ENCODE peak calls at places on chromosomes 11 and 22, in eight cellular contexts. X is AG09309, V is suprapubic skin, T is AG04450, Y is testis, A is NB4, U is transverse colon, J is fibroblast of mammary gland. O is an unnamed sample.

GRCh38 chr11:31804439-31805036 is 6.6 kb downstream of the PAX6 start:
- DNase-seq in X (no peak), V (no peak), T (no peak), Y (no peak), A (peak), U (no peak), J (no peak), O (peak)

GRCh38 chr11:125925247-125925740 is 20.6 kb upstream of the VSIG10L2 start:
- DNase-seq in X (no peak), V (no peak), T (no peak), Y (no peak), A (no peak), U (peak), J (no peak), O (no peak)

GRCh38 chr11:96337541-96338530 is 5.2 kb downstream of the MAML2 start:
- DNase-seq in X (no peak), V (no peak), T (no peak), Y (no peak), A (peak), U (no peak), J (peak), O (no peak)

GRCh38 chr11:57668467-57668890 is 565 bp downstream of the ZDHHC5 start:
- DNase-seq in X (no peak), V (no peak), T (no peak), Y (no peak), A (peak), U (peak), J (no peak), O (peak)

GRCh38 chr11:119166368-119167076 is 2.0 kb upstream of the NLRX1 start:
- DNase-seq in X (no peak), V (no peak), T (no peak), Y (no peak), A (peak), U (no peak), J (peak), O (peak)

GRCh38 chr11:69044111-69045013 is 4.4 kb upstream of the TPCN2 start:
- DNase-seq in X (peak), V (peak), T (peak), Y (peak), A (no peak), U (peak), J (peak), O (peak)

GRCh38 chr11:113106507-113106906 is 145.3 kb downstream of the NCAM1 start:
- DNase-seq in X (no peak), V (no peak), T (no peak), Y (no peak), A (no peak), U (no peak), J (no peak), O (no peak)

GRCh38 chr22:48578138-48579034 is 1249.3 kb downstream of the BRD1 start:
- DNase-seq in X (no peak), V (no peak), T (no peak), Y (no peak), A (no peak), U (no peak), J (no peak), O (no peak)

GRCh38 chr11:33347490-33348125 is 90.4 kb downstream of the HIPK3 start:
- DNase-seq in X (no peak), V (no peak), T (no peak), Y (no peak), A (no peak), U (no peak), J (no peak), O (no peak)

DNA sequence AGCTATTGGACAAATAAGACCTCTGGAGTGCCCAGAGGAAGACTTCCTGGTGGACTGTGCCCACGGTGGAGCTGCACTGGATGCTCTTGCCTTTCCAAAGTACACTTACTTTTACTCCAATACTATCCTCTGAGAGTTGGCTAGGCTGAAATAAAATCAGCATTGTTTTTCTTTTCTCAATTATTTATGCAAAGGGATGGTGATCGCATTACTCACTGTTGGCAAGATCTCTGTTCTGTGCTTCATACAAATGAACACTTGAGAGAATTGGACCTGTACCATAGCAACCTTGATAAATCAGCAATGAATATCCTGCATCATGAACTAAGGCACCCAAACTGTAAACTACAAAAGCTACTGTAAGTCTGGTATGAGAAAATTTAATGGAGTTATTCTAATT is 26.2 kb downstream of the NLRP14 start:
- DNase-seq in X (peak), V (no peak), T (peak), Y (no peak), A (no peak), U (no peak), J (peak), O (no peak)
- H3K4me3 ChIP-seq in X (no peak), V (no peak), T (no peak), Y (no peak), A (no peak), U (no peak), J (no peak), O (no peak)

DNA sequence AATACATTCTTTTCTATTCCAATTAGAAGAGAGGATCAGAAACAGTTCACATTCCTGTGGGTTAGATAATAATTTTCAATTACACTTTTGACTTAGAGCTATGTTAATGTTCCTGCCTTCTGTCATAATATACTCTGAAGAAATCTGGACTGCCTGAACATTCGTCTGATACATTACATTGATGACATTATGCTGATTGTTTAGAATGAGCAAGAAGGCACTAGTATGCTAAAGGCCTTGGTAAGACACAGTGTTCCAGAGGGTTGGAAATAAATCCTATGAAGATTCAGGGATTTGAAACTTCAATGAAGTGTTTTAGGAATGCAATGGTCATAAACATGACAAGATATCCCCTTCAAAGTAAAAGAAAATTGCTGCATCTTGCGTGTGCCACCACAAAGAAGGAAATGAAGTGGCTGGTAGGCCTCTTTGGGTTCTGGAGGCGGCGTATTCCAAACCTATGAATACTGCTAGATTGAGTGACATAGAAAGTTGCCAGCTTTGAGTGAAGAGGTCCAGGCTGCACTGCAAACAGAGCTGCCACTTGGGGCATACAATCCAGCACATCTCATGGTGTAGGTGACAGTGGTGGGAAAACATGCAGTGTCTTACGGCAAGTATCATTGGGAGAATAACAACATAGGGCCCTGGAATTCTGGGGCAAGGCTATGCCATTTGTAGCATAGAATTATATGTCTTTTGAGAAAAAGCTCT is 21.2 kb upstream of the PDE3B start:
- DNase-seq in X (no peak), V (no peak), T (no peak), Y (no peak), A (no peak), U (no peak), J (no peak), O (no peak)
- TF ChIP-seq CTCF in X (no peak), V (no peak), T (no peak), Y (no peak), A (peak), U (no peak), J (no peak), O (no peak)

GRCh38 chr11:64598797-64599697 is 8.0 kb downstream of the SLC22A12 start:
- DNase-seq in X (no peak), V (no peak), T (no peak), Y (no peak), A (no peak), U (no peak), J (no peak), O (peak)

GRCh38 chr11:64600281-64600992 is 9.4 kb downstream of the SLC22A12 start:
- DNase-seq in X (no peak), V (no peak), T (no peak), Y (no peak), A (no peak), U (no peak), J (no peak), O (peak)

GRCh38 chr11:64599698-64600211 is 8.7 kb downstream of the SLC22A12 start:
- DNase-seq in X (no peak), V (no peak), T (no peak), Y (no peak), A (no peak), U (no peak), J (no peak), O (peak)

GRCh38 chr11:64597671-64598101 is 6.7 kb downstream of the SLC22A12 start:
- DNase-seq in X (no peak), V (no peak), T (no peak), Y (no peak), A (no peak), U (no peak), J (no peak), O (no peak)

GRCh38 chr11:64598106-64598796 is 7.2 kb downstream of the SLC22A12 start:
- DNase-seq in X (no peak), V (no peak), T (no peak), Y (no peak), A (no peak), U (no peak), J (no peak), O (peak)
- H3K4me3 ChIP-seq in X (no peak), V (no peak), T (no peak), Y (no peak), A (no peak), U (no peak), J (no peak), O (no peak)

GRCh38 chr22:20567993-20568417 is 60.6 kb downstream of the MED15 start:
- DNase-seq in X (no peak), V (no peak), T (no peak), Y (peak), A (no peak), U (no peak), J (peak), O (peak)
- TF ChIP-seq CTCF in X (peak), V (peak), T (peak), Y (peak), A (no peak), U (no peak), J (peak), O (peak)

DNA sequence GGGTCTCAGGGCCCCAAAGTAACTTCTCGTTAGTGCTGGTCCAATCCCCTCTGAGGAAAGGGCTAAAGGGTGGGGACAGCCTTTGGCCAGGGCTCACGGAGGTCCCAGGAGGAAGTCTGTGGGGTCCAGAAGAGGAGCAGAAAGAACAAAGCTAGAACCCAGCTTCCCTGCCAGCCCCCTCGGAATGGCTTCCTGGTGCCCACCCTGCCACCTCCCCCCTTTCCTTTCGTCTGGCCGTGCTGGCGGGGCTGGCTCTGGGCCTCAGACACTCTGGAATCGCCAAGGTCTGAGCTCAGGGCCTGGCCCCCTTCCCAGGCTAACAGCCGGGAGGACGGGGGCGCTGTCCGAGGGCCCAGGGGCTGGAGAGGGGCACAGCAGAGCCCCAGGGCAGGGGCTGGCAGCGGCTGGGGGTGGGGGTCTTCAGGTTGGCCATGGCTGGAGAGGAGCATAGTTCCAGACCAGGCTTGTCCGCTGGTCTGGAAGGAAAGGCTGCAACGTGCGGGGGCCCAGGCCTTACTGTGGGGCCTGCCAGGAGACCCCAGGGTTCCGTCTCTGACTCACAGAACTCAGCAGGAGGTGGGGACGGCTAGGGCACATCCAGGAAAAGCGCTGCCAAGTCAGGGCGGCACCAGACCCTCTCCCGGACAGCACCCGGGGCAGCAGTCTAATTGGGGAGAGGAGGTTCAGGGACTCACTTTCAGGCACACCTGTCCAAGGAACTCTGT is 788 bp upstream of the LTBP3 start:
- DNase-seq in X (no peak), V (no peak), T (no peak), Y (no peak), A (no peak), U (no peak), J (no peak), O (peak)
- H3K4me3 ChIP-seq in X (no peak), V (peak), T (peak), Y (peak), A (no peak), U (peak), J (no peak), O (peak)

GRCh38 chr22:40511604-40512003 is 124.9 kb downstream of the MRTFA start:
- DNase-seq in X (no peak), V (no peak), T (no peak), Y (no peak), A (no peak), U (no peak), J (peak), O (no peak)
- TF ChIP-seq CTCF in X (peak), V (no peak), T (no peak), Y (no peak), A (no peak), U (no peak), J (no peak), O (no peak)

O was measured in osteoblast.